ENCODE peak calls at places on chromosome 22, in nine cellular contexts. C is cardiac muscle cell; J is CD8-positive, alpha-beta memory T cell; N is kidney epithelial cell; P is uterus; E is SJSA1; I is mesenchymal stem cell; U is neuronal stem cell; G is psoas muscle. A is an unnamed sample. For H3K36me3, the result is how much of the 10 kb centered on the place peaks cover.

GRCh38 chr22:17919276-17920144 is 104.9 kb downstream of the MICAL3 start:
- DNase-seq in C (peak), J (no peak), N (no peak), P (no peak), E (no peak), I (peak), U (no peak), G (no peak), A (no peak)

GRCh38 chr22:47201186-47201995 is 438.9 kb downstream of the TBC1D22A start:
- DNase-seq in C (no peak), J (no peak), N (no peak), P (no peak), E (no peak), I (no peak), U (no peak), G (peak), A (peak)

GRCh38 chr22:20952544-20953341 is 14.3 kb upstream of the AIFM3 start:
- DNase-seq in C (no peak), J (no peak), N (no peak), P (no peak), E (no peak), I (no peak), U (no peak), G (no peak), A (peak)

GRCh38 chr22:48277868-48278581 is 1515.6 kb downstream of the TBC1D22A start:
- DNase-seq in C (no peak), J (no peak), N (no peak), P (no peak), E (no peak), I (no peak), U (no peak), G (no peak), A (no peak)

GRCh38 chr22:17477401-17477833 is 85.9 kb upstream of the SLC25A18 start:
- DNase-seq in C (peak), J (no peak), N (no peak), P (peak), E (no peak), I (no peak), U (no peak), G (peak), A (no peak)

GRCh38 chr22:35348026-35348590 is 32.8 kb upstream of the HMOX1 start:
- DNase-seq in C (no peak), J (no peak), N (no peak), P (no peak), E (no peak), I (no peak), U (no peak), G (no peak), A (no peak)

GRCh38 chr22:23069502-23070357 is 589 bp upstream of the GNAZ start:
- DNase-seq in C (peak), J (peak), N (peak), P (peak), E (peak), I (peak), U (peak), G (peak), A (peak)

GRCh38 chr22:18078329-18079041 is 695 bp downstream of the PEX26 start:
- DNase-seq in C (no peak), J (peak), N (no peak), P (no peak), E (peak), I (peak), U (no peak), G (peak), A (peak)

GRCh38 chr22:47665151-47665550 is 902.7 kb downstream of the TBC1D22A start:
- DNase-seq in C (no peak), J (no peak), N (no peak), P (no peak), E (no peak), I (no peak), U (no peak), G (no peak), A (no peak)

GRCh38 chr22:30435674-30436126 is 10.1 kb downstream of the MTFP1 start:
- DNase-seq in C (no peak), J (peak), N (no peak), P (peak), E (no peak), I (no peak), U (no peak), G (peak), A (peak)

GRCh38 chr22:29325356-29325755 is 9.9 kb upstream of the RASL10A start:
- DNase-seq in C (no peak), J (no peak), N (no peak), P (no peak), E (no peak), I (no peak), U (no peak), G (no peak), A (no peak)

GRCh38 chr22:31826443-31826842 is 72.6 kb downstream of the DEPDC5 start:
- DNase-seq in C (no peak), J (no peak), N (no peak), P (no peak), E (no peak), I (no peak), U (no peak), G (no peak), A (no peak)

GRCh38 chr22:44024288-44024908 is at the start of gene PARVB:
- DNase-seq in C (peak), J (no peak), N (no peak), P (peak), E (peak), I (peak), U (no peak), G (peak), A (peak)

GRCh38 chr22:28594784-28595324 is 84.8 kb downstream of the TTC28 start:
- DNase-seq in C (peak), J (no peak), N (peak), P (no peak), E (peak), I (peak), U (peak), G (no peak), A (no peak)

GRCh38 chr22:29758068-29758622 is 8.7 kb downstream of the ZMAT5 start:
- DNase-seq in C (no peak), J (no peak), N (no peak), P (no peak), E (peak), I (no peak), U (no peak), G (no peak), A (no peak)

GRCh38 chr22:43269325-43270040 is 73.7 kb downstream of the SCUBE1 start:
- DNase-seq in C (no peak), J (no peak), N (no peak), P (no peak), E (no peak), I (no peak), U (peak), G (no peak), A (no peak)

GRCh38 chr22:36419177-36419911 is 31.6 kb upstream of the MYH9 start:
- DNase-seq in C (peak), J (no peak), N (no peak), P (peak), E (peak), I (peak), U (no peak), G (no peak), A (no peak)

GRCh38 chr22:21044931-21045584 is 688 bp upstream of the LRRC74B start:
- DNase-seq in C (no peak), J (no peak), N (no peak), P (no peak), E (peak), I (peak), U (no peak), G (peak), A (peak)

GRCh38 chr22:50730941-50731661 is 6.9 kb upstream of the ACR start:
- DNase-seq in C (no peak), J (no peak), N (no peak), P (peak), E (no peak), I (no peak), U (no peak), G (peak), A (peak)

GRCh38 chr22:18954333-18954732 is 18.2 kb upstream of the PRODH start:
- DNase-seq in C (peak), J (peak), N (no peak), P (peak), E (peak), I (peak), U (peak), G (peak), A (peak)

GRCh38 chr22:26768986-26769385 is 111.6 kb downstream of the MIAT start:
- DNase-seq in C (no peak), J (no peak), N (no peak), P (no peak), E (no peak), I (no peak), U (no peak), G (no peak), A (no peak)

GRCh38 chr22:35043251-35043931 is 22.6 kb upstream of the ISX start:
- DNase-seq in C (peak), J (no peak), N (no peak), P (no peak), E (no peak), I (no peak), U (no peak), G (no peak), A (no peak)

GRCh38 chr22:43846966-43847365 is 15.3 kb downstream of the SULT4A1 start:
- DNase-seq in C (no peak), J (no peak), N (no peak), P (no peak), E (no peak), I (no peak), U (no peak), G (no peak), A (peak)

GRCh38 chr22:33461698-33462434 is 403.7 kb upstream of the SYN3 start:
- DNase-seq in C (no peak), J (no peak), N (no peak), P (no peak), E (no peak), I (no peak), U (no peak), G (no peak), A (no peak)

GRCh38 chr22:27866136-27867091 is 52.6 kb downstream of the PITPNB start:
- DNase-seq in C (no peak), J (no peak), N (peak), P (peak), E (peak), I (peak), U (no peak), G (no peak), A (no peak)

GRCh38 chr22:29859976-29860766 is 22.1 kb upstream of the ASCC2 start:
- DNase-seq in C (no peak), J (no peak), N (no peak), P (no peak), E (no peak), I (no peak), U (no peak), G (no peak), A (no peak)

GRCh38 chr22:41528132-41528766 is 16.0 kb downstream of the POLR3H start:
- DNase-seq in C (no peak), J (no peak), N (no peak), P (no peak), E (no peak), I (no peak), U (no peak), G (no peak), A (no peak)
- H3K36me3 ChIP-seq in C (under half), J (under half), N (under half), P (under half), E (half or more), I (half or more), U (half or more), G (half or more), A (half or more)

DNA sequence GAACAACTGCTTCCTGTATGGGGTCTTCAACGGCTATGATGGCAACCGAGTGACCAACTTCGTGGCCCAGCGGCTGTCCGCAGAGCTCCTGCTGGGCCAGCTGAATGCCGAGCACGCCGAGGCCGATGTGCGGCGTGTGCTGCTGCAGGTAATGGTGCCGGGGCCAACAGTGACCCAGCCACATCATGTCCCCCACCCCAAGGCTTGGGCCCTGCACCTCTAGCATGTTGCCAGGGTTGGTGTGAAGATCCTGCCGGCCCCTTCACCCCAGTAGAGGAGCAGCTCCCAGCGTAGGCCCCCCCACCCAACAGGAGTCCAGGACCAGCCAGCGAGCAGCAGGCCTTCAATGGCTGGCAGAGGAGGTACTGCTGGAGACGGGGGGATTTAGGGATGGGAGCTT is 15.9 kb downstream of the TAB1 start:
- DNase-seq in C (no peak), J (no peak), N (no peak), P (no peak), E (no peak), I (no peak), U (no peak), G (no peak), A (peak)
- H3K36me3 ChIP-seq in C (under half), J (under half), N (under half), P (under half), E (under half), I (half or more), U (under half), G (under half), A (half or more)

GRCh38 chr22:45533731-45534130 is 31.0 kb downstream of the FBLN1 start:
- DNase-seq in C (no peak), J (no peak), N (no peak), P (no peak), E (no peak), I (no peak), U (no peak), G (no peak), A (no peak)
- H3K36me3 ChIP-seq in C (under half), J (under half), N (under half), P (under half), E (under half), I (half or more), U (under half), G (under half), A (under half)

GRCh38 chr22:24361976-24362646 is 65.3 kb upstream of the ADORA2A start:
- DNase-seq in C (no peak), J (no peak), N (no peak), P (no peak), E (no peak), I (no peak), U (no peak), G (no peak), A (no peak)

GRCh38 chr22:24370426-24370825 is 57.0 kb upstream of the ADORA2A start:
- DNase-seq in C (no peak), J (no peak), N (no peak), P (no peak), E (peak), I (peak), U (no peak), G (no peak), A (no peak)

GRCh38 chr22:24363243-24363642 is 64.2 kb upstream of the ADORA2A start:
- DNase-seq in C (no peak), J (no peak), N (no peak), P (no peak), E (no peak), I (no peak), U (no peak), G (no peak), A (no peak)

DNA sequence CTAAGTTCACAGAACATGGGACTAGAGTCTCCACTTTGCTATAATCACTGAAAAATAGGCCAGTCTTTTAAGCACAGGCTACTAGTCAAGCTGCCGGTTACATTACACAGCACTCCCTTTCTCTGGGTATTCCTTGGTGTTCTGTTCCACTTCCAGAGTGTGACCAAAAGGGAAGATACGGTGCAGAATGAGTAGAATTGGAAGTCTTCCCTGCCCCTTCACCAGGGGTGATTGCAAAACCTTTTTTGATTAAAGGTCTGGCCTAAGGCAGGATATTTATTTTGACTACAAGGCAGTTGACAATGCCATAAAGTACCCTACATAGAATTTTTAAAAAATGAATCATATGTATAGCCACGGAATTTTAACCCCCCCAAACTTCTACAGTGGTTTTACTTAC is 59.6 kb upstream of the ADORA2A start:
- DNase-seq in C (no peak), J (no peak), N (no peak), P (no peak), E (no peak), I (no peak), U (no peak), G (no peak), A (no peak)
- H3K36me3 ChIP-seq in C (half or more), J (under half), N (under half), P (under half), E (half or more), I (half or more), U (under half), G (half or more), A (half or more)